ENCODE peak calls at places on chromosomes 2 and 18, in six cellular contexts. Z, A, M, C, D and N are unnamed samples.

GRCh38 chr2:176074919-176075425 is 8.8 kb downstream of the EVX2 start:
- DNase-seq in Z (no peak), A (no peak), M (no peak), C (no peak), D (no peak), N (no peak)

GRCh38 chr2:9809064-9809356 is 34.3 kb upstream of the TAF1B start:
- DNase-seq in Z (no peak), A (peak), M (no peak), C (no peak), D (no peak), N (no peak)

GRCh38 chr18:79580481-79581171 is 99.0 kb upstream of the CTDP1 start:
- DNase-seq in Z (no peak), A (peak), M (no peak), C (no peak), D (no peak), N (no peak)

GRCh38 chr2:233857511-233858118 is 3.3 kb upstream of the HJURP start:
- DNase-seq in Z (no peak), A (no peak), M (no peak), C (peak), D (peak), N (peak)

GRCh38 chr18:63199743-63200241 is 119.8 kb downstream of the BCL2 start:
- DNase-seq in Z (no peak), A (no peak), M (no peak), C (no peak), D (no peak), N (no peak)

GRCh38 chr18:9337875-9338274 is 3.3 kb downstream of the TWSG1 start:
- DNase-seq in Z (no peak), A (no peak), M (no peak), C (no peak), D (no peak), N (no peak)

GRCh38 chr2:203998195-203998804 is 61.7 kb downstream of the ICOS start:
- DNase-seq in Z (no peak), A (no peak), M (no peak), C (no peak), D (no peak), N (no peak)

GRCh38 chr2:60627412-60627811 is 74.0 kb upstream of the BCL11A start:
- DNase-seq in Z (no peak), A (no peak), M (no peak), C (no peak), D (no peak), N (no peak)

GRCh38 chr2:118535818-118536212 is 311.6 kb downstream of the EN1 start:
- DNase-seq in Z (no peak), A (no peak), M (no peak), C (no peak), D (no peak), N (no peak)

GRCh38 chr2:160869411-160869810 is 290.8 kb upstream of the TANK start:
- DNase-seq in Z (no peak), A (no peak), M (no peak), C (no peak), D (no peak), N (no peak)

GRCh38 chr2:177708660-177709328 is 316.2 kb downstream of the AGPS start:
- DNase-seq in Z (no peak), A (no peak), M (no peak), C (no peak), D (no peak), N (no peak)

GRCh38 chr18:31929273-31929672 is 13.7 kb downstream of the TRAPPC8 start:
- DNase-seq in Z (no peak), A (no peak), M (no peak), C (no peak), D (no peak), N (no peak)

GRCh38 chr2:197571622-197572271 is 55.9 kb downstream of the MOB4 start:
- DNase-seq in Z (no peak), A (no peak), M (no peak), C (no peak), D (no peak), N (no peak)

GRCh38 chr18:58584219-58585127 is 44.4 kb downstream of the ALPK2 start:
- DNase-seq in Z (no peak), A (no peak), M (no peak), C (no peak), D (no peak), N (no peak)

GRCh38 chr18:21704603-21705364 is at the start of gene ABHD3:
- DNase-seq in Z (peak), A (peak), M (peak), C (peak), D (peak), N (peak)

GRCh38 chr2:176128172-176129012 is 1.1 kb upstream of the HOXD8 start:
- DNase-seq in Z (no peak), A (no peak), M (no peak), C (no peak), D (no peak), N (peak)

GRCh38 chr18:79680100-79680879 is 687 bp downstream of the CTDP1 start:
- DNase-seq in Z (no peak), A (no peak), M (no peak), C (peak), D (no peak), N (peak)

GRCh38 chr18:78999939-79000338 is 20.3 kb downstream of the SALL3 start:
- DNase-seq in Z (no peak), A (no peak), M (no peak), C (no peak), D (no peak), N (no peak)

GRCh38 chr2:142756430-142756829 is 121.0 kb upstream of the KYNU start:
- DNase-seq in Z (no peak), A (no peak), M (no peak), C (no peak), D (no peak), N (no peak)

GRCh38 chr18:57839942-57840381 is 36.8 kb upstream of the ATP8B1 start:
- DNase-seq in Z (no peak), A (no peak), M (no peak), C (no peak), D (no peak), N (no peak)

GRCh38 chr2:117771969-117772630 is 42.4 kb upstream of the DDX18 start:
- DNase-seq in Z (no peak), A (no peak), M (no peak), C (peak), D (no peak), N (no peak)

GRCh38 chr2:12533337-12533736 is 183.4 kb upstream of the TRIB2 start:
- DNase-seq in Z (no peak), A (no peak), M (no peak), C (no peak), D (no peak), N (no peak)

GRCh38 chr2:37779123-37779522 is 107.7 kb upstream of the CDC42EP3 start:
- DNase-seq in Z (no peak), A (no peak), M (no peak), C (no peak), D (no peak), N (no peak)

GRCh38 chr2:55827855-55828254 is 95.7 kb downstream of the EFEMP1 start:
- DNase-seq in Z (no peak), A (no peak), M (no peak), C (no peak), D (no peak), N (no peak)

GRCh38 chr2:11738589-11739436 is 7.6 kb upstream of the LPIN1 start:
- DNase-seq in Z (no peak), A (no peak), M (peak), C (peak), D (no peak), N (peak)

GRCh38 chr18:10054366-10054765 is 140.6 kb downstream of the VAPA start:
- DNase-seq in Z (no peak), A (no peak), M (no peak), C (no peak), D (no peak), N (no peak)

GRCh38 chr2:234735829-234736228 is 216.0 kb upstream of the SH3BP4 start:
- DNase-seq in Z (no peak), A (no peak), M (no peak), C (no peak), D (no peak), N (no peak)

GRCh38 chr2:36359006-36359580 is 3.5 kb downstream of the CRIM1 start:
- DNase-seq in Z (no peak), A (no peak), M (no peak), C (no peak), D (no peak), N (no peak)

GRCh38 chr2:64606495-64607363 is 47.0 kb downstream of the SERTAD2 start:
- DNase-seq in Z (peak), A (no peak), M (no peak), C (no peak), D (peak), N (peak)

GRCh38 chr2:162890690-162891311 is 52.2 kb upstream of the KCNH7 start:
- DNase-seq in Z (peak), A (no peak), M (peak), C (peak), D (no peak), N (peak)

GRCh38 chr2:237351796-237352195 is 62.2 kb downstream of the COL6A3 start:
- DNase-seq in Z (no peak), A (no peak), M (no peak), C (no peak), D (no peak), N (no peak)